ENCODE peak calls at places on chromosome 3, in four cellular contexts. F is effector CD4-positive, alpha-beta T cell; X is ureter; W is cardiac muscle cell. G is an unnamed sample.

GRCh38 chr3:77825045-77825827 is 785.3 kb downstream of the ROBO2 start:
- DNase-seq in F (no peak), X (no peak), W (no peak), G (no peak)

GRCh38 chr3:129609591-129610169 is 3.2 kb upstream of the PLXND1 start:
- DNase-seq in F (no peak), X (no peak), W (no peak), G (no peak)

GRCh38 chr3:151146071-151146730 is 56.8 kb downstream of the GPR171 start:
- DNase-seq in F (peak; percentile 10), X (peak; percentile 72), W (peak; percentile 89), G (peak; percentile 91)

GRCh38 chr3:48157215-48157840 is 30.9 kb downstream of the CDC25A start:
- DNase-seq in F (no peak), X (no peak), W (no peak), G (no peak)

GRCh38 chr3:196969001-196969659 is 497 bp upstream of the PIGZ start:
- DNase-seq in F (no peak), X (no peak), W (peak; percentile 34), G (peak; percentile 60)

GRCh38 chr3:127768346-127769008 is 53.8 kb downstream of the MGLL start:
- DNase-seq in F (no peak), X (no peak), W (no peak), G (no peak)

GRCh38 chr3:10284496-10284895 is 8.3 kb downstream of the GHRL start:
- DNase-seq in F (peak; percentile 24), X (no peak), W (no peak), G (no peak)

GRCh38 chr3:127074900-127075360 is 92.0 kb downstream of the PLXNA1 start:
- DNase-seq in F (no peak), X (no peak), W (no peak), G (peak; percentile 76)

GRCh38 chr3:188468672-188469071 is 314.7 kb downstream of the LPP start:
- DNase-seq in F (no peak), X (peak; percentile 74), W (no peak), G (no peak)

GRCh38 chr3:104066658-104067057 is 1300.1 kb upstream of the ALCAM start:
- DNase-seq in F (no peak), X (no peak), W (no peak), G (no peak)

GRCh38 chr3:127339943-127340861 is 52.4 kb upstream of the PRR20G start:
- DNase-seq in F (no peak), X (no peak), W (no peak), G (peak; percentile 98)

GRCh38 chr3:153096611-153097200 is 65.3 kb upstream of the RAP2B start:
- DNase-seq in F (no peak), X (no peak), W (no peak), G (no peak)

GRCh38 chr3:74129056-74129455 is 485.4 kb downstream of the CNTN3 start:
- DNase-seq in F (no peak), X (no peak), W (no peak), G (no peak)

GRCh38 chr3:69499899-69500316 is 114.0 kb upstream of the FRMD4B start:
- DNase-seq in F (no peak), X (peak; percentile 71), W (no peak), G (no peak)

GRCh38 chr3:14150491-14151230 is 25.8 kb downstream of the TMEM43 start:
- DNase-seq in F (no peak), X (no peak), W (no peak), G (no peak)

GRCh38 chr3:9109570-9109914 is 139.9 kb downstream of the SRGAP3 start:
- DNase-seq in F (no peak), X (no peak), W (no peak), G (no peak)

GRCh38 chr3:45224824-45225464 is 1.1 kb downstream of the TMEM158 start:
- DNase-seq in F (no peak), X (peak; percentile 81), W (peak; percentile 82), G (peak; percentile 64)

GRCh38 chr3:150385296-150386242 is 22.5 kb upstream of the TSC22D2 start:
- DNase-seq in F (no peak), X (no peak), W (no peak), G (no peak)

GRCh38 chr3:52430416-52430810 is 14.5 kb downstream of the SEMA3G start:
- DNase-seq in F (no peak), X (no peak), W (no peak), G (no peak)

GRCh38 chr3:165641569-165642310 is 195.5 kb downstream of the BCHE start:
- DNase-seq in F (no peak), X (no peak), W (no peak), G (no peak)

GRCh38 chr3:134864644-134865043 is 69.6 kb downstream of the EPHB1 start:
- DNase-seq in F (no peak), X (no peak), W (no peak), G (no peak)

GRCh38 chr3:134058728-134059601 is 29.2 kb upstream of the SLCO2A1 start:
- DNase-seq in F (no peak), X (no peak), W (no peak), G (no peak)

GRCh38 chr3:69890094-69890493 is 109.4 kb upstream of the SAMMSON start:
- DNase-seq in F (no peak), X (no peak), W (no peak), G (no peak)

GRCh38 chr3:12307136-12307535 is 18.3 kb downstream of the PPARG start:
- DNase-seq in F (no peak), X (no peak), W (no peak), G (no peak)

GRCh38 chr3:75981401-75981800 is 196.1 kb upstream of the ZNF717 start:
- DNase-seq in F (no peak), X (no peak), W (no peak), G (no peak)

GRCh38 chr3:13375464-13375863 is 44.7 kb downstream of the NUP210 start:
- DNase-seq in F (no peak), X (no peak), W (no peak), G (no peak)

GRCh38 chr3:140627756-140628155 is 50.1 kb upstream of the TRIM42 start:
- DNase-seq in F (no peak), X (no peak), W (no peak), G (no peak)

GRCh38 chr3:126287536-126288181 is 69.5 kb downstream of the KLF15 start:
- DNase-seq in F (no peak), X (peak; percentile 80), W (peak; percentile 85), G (peak; percentile 60)

GRCh38 chr3:133162906-133163305 is 124.7 kb downstream of the TMEM108 start:
- DNase-seq in F (no peak), X (no peak), W (no peak), G (no peak)

GRCh38 chr3:156135921-156136655 is 15.7 kb downstream of the KCNAB1 start:
- DNase-seq in F (no peak), X (no peak), W (no peak), G (no peak)

GRCh38 chr3:53478921-53479664 is 15.3 kb upstream of the CACNA1D start:
- DNase-seq in F (no peak), X (no peak), W (no peak), G (no peak)

GRCh38 chr3:94226058-94226457 is 163.2 kb downstream of the NSUN3 start:
- DNase-seq in F (no peak), X (no peak), W (no peak), G (no peak)

G was measured in NCI-H82.